ENCODE peak calls at places on chromosomes 7 and 10, in seven cellular contexts. One of them, this sample, is unnamed.

GRCh38 chr7:46386428-46387399 is 465.6 kb upstream of the IGFBP3 start:
- DNase-seq in A549: peak; percentile 53
- DNase-seq in CD8-positive, alpha-beta memory T cell: no peak
- DNase-seq in OCI-LY7: no peak
- DNase-seq in colonic mucosa: no peak
- DNase-seq in mesenchymal stem cell: peak; percentile 13
- DNase-seq in cardiac muscle cell: peak; percentile 32
- DNase-seq in this sample: no peak

GRCh38 chr7:157652954-157653826 is 316.4 kb downstream of the DNAJB6 start:
- DNase-seq in A549: no peak
- DNase-seq in CD8-positive, alpha-beta memory T cell: no peak
- DNase-seq in OCI-LY7: no peak
- DNase-seq in colonic mucosa: no peak
- DNase-seq in mesenchymal stem cell: no peak
- DNase-seq in cardiac muscle cell: no peak
- DNase-seq in this sample: no peak

GRCh38 chr7:98133181-98133580 is 26.5 kb downstream of the LMTK2 start:
- DNase-seq in A549: no peak
- DNase-seq in CD8-positive, alpha-beta memory T cell: peak; percentile 52
- DNase-seq in OCI-LY7: peak; percentile 67
- DNase-seq in colonic mucosa: peak; percentile 29
- DNase-seq in mesenchymal stem cell: peak; percentile 16
- DNase-seq in cardiac muscle cell: no peak
- DNase-seq in this sample: no peak

GRCh38 chr7:13017881-13018280 is 330.4 kb downstream of the ARL4A start:
- DNase-seq in A549: peak; percentile 54
- DNase-seq in CD8-positive, alpha-beta memory T cell: no peak
- DNase-seq in OCI-LY7: no peak
- DNase-seq in colonic mucosa: no peak
- DNase-seq in mesenchymal stem cell: no peak
- DNase-seq in cardiac muscle cell: no peak
- DNase-seq in this sample: no peak

GRCh38 chr7:107948645-107949442 is 54.1 kb downstream of the LAMB1 start:
- DNase-seq in A549: peak; percentile 76
- DNase-seq in CD8-positive, alpha-beta memory T cell: no peak
- DNase-seq in OCI-LY7: no peak
- DNase-seq in colonic mucosa: no peak
- DNase-seq in mesenchymal stem cell: peak; percentile 78
- DNase-seq in cardiac muscle cell: no peak
- DNase-seq in this sample: no peak

GRCh38 chr7:114085592-114086490 is 167.0 kb upstream of the PPP1R3A start:
- DNase-seq in A549: peak; percentile 40
- DNase-seq in CD8-positive, alpha-beta memory T cell: peak; percentile 17
- DNase-seq in OCI-LY7: no peak
- DNase-seq in colonic mucosa: peak; percentile 95
- DNase-seq in mesenchymal stem cell: peak; percentile 55
- DNase-seq in cardiac muscle cell: peak; percentile 52
- DNase-seq in this sample: peak; percentile 40

GRCh38 chr10:44696496-44696895 is 214.6 kb upstream of the TMEM72 start:
- DNase-seq in A549: no peak
- DNase-seq in CD8-positive, alpha-beta memory T cell: no peak
- DNase-seq in OCI-LY7: no peak
- DNase-seq in colonic mucosa: no peak
- DNase-seq in mesenchymal stem cell: peak; percentile 12
- DNase-seq in cardiac muscle cell: no peak
- DNase-seq in this sample: no peak

GRCh38 chr7:77409739-77410545 is 6.2 kb downstream of the GSAP start:
- DNase-seq in A549: peak; percentile 83
- DNase-seq in CD8-positive, alpha-beta memory T cell: no peak
- DNase-seq in OCI-LY7: no peak
- DNase-seq in colonic mucosa: no peak
- DNase-seq in mesenchymal stem cell: peak; percentile 81
- DNase-seq in cardiac muscle cell: no peak
- DNase-seq in this sample: no peak

GRCh38 chr7:158377800-158378623 is 209.6 kb downstream of the PTPRN2 start:
- DNase-seq in A549: no peak
- DNase-seq in CD8-positive, alpha-beta memory T cell: no peak
- DNase-seq in OCI-LY7: no peak
- DNase-seq in colonic mucosa: no peak
- DNase-seq in mesenchymal stem cell: no peak
- DNase-seq in cardiac muscle cell: no peak
- DNase-seq in this sample: no peak

GRCh38 chr7:151615058-151615457 is 95.4 kb upstream of the RHEB start:
- DNase-seq in A549: no peak
- DNase-seq in CD8-positive, alpha-beta memory T cell: no peak
- DNase-seq in OCI-LY7: no peak
- DNase-seq in colonic mucosa: no peak
- DNase-seq in mesenchymal stem cell: no peak
- DNase-seq in cardiac muscle cell: no peak
- DNase-seq in this sample: no peak

GRCh38 chr10:92024700-92025099 is 101.1 kb downstream of the BTAF1 start:
- DNase-seq in A549: no peak
- DNase-seq in CD8-positive, alpha-beta memory T cell: no peak
- DNase-seq in OCI-LY7: no peak
- DNase-seq in colonic mucosa: no peak
- DNase-seq in mesenchymal stem cell: no peak
- DNase-seq in cardiac muscle cell: peak; percentile 52
- DNase-seq in this sample: no peak

GRCh38 chr10:83585686-83586085 is 553.6 kb upstream of the GHITM start:
- DNase-seq in A549: no peak
- DNase-seq in CD8-positive, alpha-beta memory T cell: no peak
- DNase-seq in OCI-LY7: no peak
- DNase-seq in colonic mucosa: no peak
- DNase-seq in mesenchymal stem cell: peak; percentile 2
- DNase-seq in cardiac muscle cell: no peak
- DNase-seq in this sample: no peak

GRCh38 chr10:104640339-104641149 is 546 bp upstream of the SORCS3 start:
- DNase-seq in A549: no peak
- DNase-seq in CD8-positive, alpha-beta memory T cell: no peak
- DNase-seq in OCI-LY7: no peak
- DNase-seq in colonic mucosa: no peak
- DNase-seq in mesenchymal stem cell: no peak
- DNase-seq in cardiac muscle cell: peak; percentile 63
- DNase-seq in this sample: no peak

GRCh38 chr7:50303894-50304157 is 690 bp upstream of the IKZF1 start:
- DNase-seq in A549: no peak
- DNase-seq in CD8-positive, alpha-beta memory T cell: no peak
- DNase-seq in OCI-LY7: peak; percentile 61
- DNase-seq in colonic mucosa: no peak
- DNase-seq in mesenchymal stem cell: no peak
- DNase-seq in cardiac muscle cell: no peak
- DNase-seq in this sample: peak; percentile 54

GRCh38 chr7:5282464-5283316 is at the start of gene SLC29A4:
- DNase-seq in A549: peak; percentile 48
- DNase-seq in CD8-positive, alpha-beta memory T cell: no peak
- DNase-seq in OCI-LY7: no peak
- DNase-seq in colonic mucosa: peak; percentile 58
- DNase-seq in mesenchymal stem cell: peak; percentile 35
- DNase-seq in cardiac muscle cell: peak; percentile 61
- DNase-seq in this sample: no peak

GRCh38 chr10:125144693-125145623 is 15.4 kb downstream of the CTBP2 start:
- DNase-seq in A549: peak; percentile 67
- DNase-seq in CD8-positive, alpha-beta memory T cell: no peak
- DNase-seq in OCI-LY7: peak; percentile 21
- DNase-seq in colonic mucosa: no peak
- DNase-seq in mesenchymal stem cell: peak; percentile 61
- DNase-seq in cardiac muscle cell: no peak
- DNase-seq in this sample: no peak

GRCh38 chr10:60235001-60235400 is 154.7 kb downstream of the ANK3 start:
- DNase-seq in A549: no peak
- DNase-seq in CD8-positive, alpha-beta memory T cell: no peak
- DNase-seq in OCI-LY7: no peak
- DNase-seq in colonic mucosa: no peak
- DNase-seq in mesenchymal stem cell: peak; percentile 23
- DNase-seq in cardiac muscle cell: no peak
- DNase-seq in this sample: no peak

GRCh38 chr10:77919713-77920108 is 6.8 kb downstream of the DLG5 start:
- DNase-seq in A549: peak; percentile 71
- DNase-seq in CD8-positive, alpha-beta memory T cell: no peak
- DNase-seq in OCI-LY7: no peak
- DNase-seq in colonic mucosa: no peak
- DNase-seq in mesenchymal stem cell: peak; percentile 84
- DNase-seq in cardiac muscle cell: no peak
- DNase-seq in this sample: no peak

GRCh38 chr7:16933296-16934248 is 51.8 kb upstream of the AGR3 start:
- DNase-seq in A549: no peak
- DNase-seq in CD8-positive, alpha-beta memory T cell: no peak
- DNase-seq in OCI-LY7: no peak
- DNase-seq in colonic mucosa: no peak
- DNase-seq in mesenchymal stem cell: no peak
- DNase-seq in cardiac muscle cell: no peak
- DNase-seq in this sample: peak; percentile 25

GRCh38 chr7:132547806-132548205 is 28.5 kb downstream of the PLXNA4 start:
- DNase-seq in A549: no peak
- DNase-seq in CD8-positive, alpha-beta memory T cell: no peak
- DNase-seq in OCI-LY7: no peak
- DNase-seq in colonic mucosa: no peak
- DNase-seq in mesenchymal stem cell: no peak
- DNase-seq in cardiac muscle cell: no peak
- DNase-seq in this sample: no peak

GRCh38 chr7:150781016-150781415 is 19.1 kb downstream of the TMEM176B start:
- DNase-seq in A549: no peak
- DNase-seq in CD8-positive, alpha-beta memory T cell: no peak
- DNase-seq in OCI-LY7: no peak
- DNase-seq in colonic mucosa: no peak
- DNase-seq in mesenchymal stem cell: peak; percentile 78
- DNase-seq in cardiac muscle cell: no peak
- DNase-seq in this sample: no peak

GRCh38 chr7:120110169-120110568 is 162.8 kb upstream of the KCND2 start:
- DNase-seq in A549: no peak
- DNase-seq in CD8-positive, alpha-beta memory T cell: no peak
- DNase-seq in OCI-LY7: no peak
- DNase-seq in colonic mucosa: no peak
- DNase-seq in mesenchymal stem cell: no peak
- DNase-seq in cardiac muscle cell: no peak
- DNase-seq in this sample: no peak

GRCh38 chr10:1293636-1294440 is 237.7 kb downstream of the WDR37 start:
- DNase-seq in A549: no peak
- DNase-seq in CD8-positive, alpha-beta memory T cell: no peak
- DNase-seq in OCI-LY7: no peak
- DNase-seq in colonic mucosa: no peak
- DNase-seq in mesenchymal stem cell: no peak
- DNase-seq in cardiac muscle cell: no peak
- DNase-seq in this sample: no peak

DNA sequence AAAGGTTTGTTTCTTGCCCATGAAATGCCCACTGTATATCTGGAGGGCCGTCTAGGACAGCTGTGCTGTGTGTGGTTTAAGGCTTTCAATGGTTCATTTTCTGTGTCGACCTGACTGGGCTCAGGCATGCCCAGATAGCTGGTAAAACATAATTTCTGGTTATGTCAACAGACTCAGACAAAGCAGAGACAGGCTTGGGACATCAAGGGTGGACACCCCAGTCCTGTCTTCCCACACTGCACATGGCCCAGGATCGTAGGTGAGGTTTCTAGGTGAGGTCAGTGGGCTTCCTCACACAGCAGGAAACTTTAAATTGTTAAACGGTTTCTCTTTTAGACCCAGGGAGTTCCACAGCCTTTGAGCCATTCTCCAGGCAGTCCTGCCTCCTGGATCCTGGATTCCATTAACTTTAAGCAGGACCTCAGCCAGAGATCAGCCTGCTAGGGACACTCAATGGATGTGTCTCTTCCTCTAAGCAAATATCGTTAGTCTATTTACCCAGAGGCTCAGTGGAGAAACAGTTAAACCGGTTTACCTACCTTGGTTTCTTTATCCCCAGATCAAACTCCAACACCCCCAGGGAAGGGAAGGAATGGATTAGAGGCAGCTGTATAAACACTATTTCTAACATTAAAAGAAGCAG is 66.4 kb downstream of the ST8SIA6 start:
- DNase-seq in A549: no peak
- DNase-seq in CD8-positive, alpha-beta memory T cell: no peak
- DNase-seq in OCI-LY7: no peak
- DNase-seq in colonic mucosa: peak; percentile 34
- DNase-seq in mesenchymal stem cell: no peak
- DNase-seq in cardiac muscle cell: no peak
- DNase-seq in this sample: no peak
- H3K4me3 ChIP-seq in A549: no peak overlapping the region
- H3K4me3 ChIP-seq in CD8-positive, alpha-beta memory T cell: no peak overlapping the region
- H3K4me3 ChIP-seq in OCI-LY7: no peak overlapping the region
- H3K4me3 ChIP-seq in colonic mucosa: no peak overlapping the region
- H3K4me3 ChIP-seq in mesenchymal stem cell: no peak overlapping the region
- H3K4me3 ChIP-seq in cardiac muscle cell: no peak overlapping the region
- H3K4me3 ChIP-seq in this sample: no peak overlapping the region

GRCh38 chr7:155950898-155951553 is 138.8 kb upstream of the SHH start:
- DNase-seq in A549: no peak
- DNase-seq in CD8-positive, alpha-beta memory T cell: no peak
- DNase-seq in OCI-LY7: no peak
- DNase-seq in colonic mucosa: no peak
- DNase-seq in mesenchymal stem cell: no peak
- DNase-seq in cardiac muscle cell: no peak
- DNase-seq in this sample: no peak
- H3K27ac ChIP-seq in A549: peak overlapping the region; percentile 89
- H3K27ac ChIP-seq in CD8-positive, alpha-beta memory T cell: no peak overlapping the region
- H3K27ac ChIP-seq in OCI-LY7: no peak overlapping the region
- H3K27ac ChIP-seq in colonic mucosa: no peak overlapping the region
- H3K27ac ChIP-seq in mesenchymal stem cell: peak overlapping the region; percentile 90
- H3K27ac ChIP-seq in cardiac muscle cell: no peak overlapping the region
- H3K27ac ChIP-seq in this sample: no peak overlapping the region

GRCh38 chr10:130560573-130560972 is 424.4 kb downstream of the GLRX3 start:
- DNase-seq in A549: no peak
- DNase-seq in CD8-positive, alpha-beta memory T cell: no peak
- DNase-seq in OCI-LY7: no peak
- DNase-seq in colonic mucosa: no peak
- DNase-seq in mesenchymal stem cell: no peak
- DNase-seq in cardiac muscle cell: no peak
- DNase-seq in this sample: no peak
- H3K4me3 ChIP-seq in A549: no peak overlapping the region
- H3K4me3 ChIP-seq in CD8-positive, alpha-beta memory T cell: no peak overlapping the region
- H3K4me3 ChIP-seq in OCI-LY7: no peak overlapping the region
- H3K4me3 ChIP-seq in colonic mucosa: no peak overlapping the region
- H3K4me3 ChIP-seq in mesenchymal stem cell: no peak overlapping the region
- H3K4me3 ChIP-seq in cardiac muscle cell: no peak overlapping the region
- H3K4me3 ChIP-seq in this sample: no peak overlapping the region

GRCh38 chr10:34112431-34112830 is 702.7 kb downstream of the PARD3 start:
- DNase-seq in A549: no peak
- DNase-seq in CD8-positive, alpha-beta memory T cell: no peak
- DNase-seq in OCI-LY7: no peak
- DNase-seq in colonic mucosa: no peak
- DNase-seq in mesenchymal stem cell: peak; percentile 13
- DNase-seq in cardiac muscle cell: no peak
- DNase-seq in this sample: no peak

GRCh38 chr10:34116220-34116623 is 698.9 kb downstream of the PARD3 start:
- DNase-seq in A549: no peak
- DNase-seq in CD8-positive, alpha-beta memory T cell: no peak
- DNase-seq in OCI-LY7: no peak
- DNase-seq in colonic mucosa: no peak
- DNase-seq in mesenchymal stem cell: peak; percentile 81
- DNase-seq in cardiac muscle cell: peak; percentile 52
- DNase-seq in this sample: no peak

GRCh38 chr10:34111179-34111578 is 703.9 kb downstream of the PARD3 start:
- DNase-seq in A549: no peak
- DNase-seq in CD8-positive, alpha-beta memory T cell: no peak
- DNase-seq in OCI-LY7: no peak
- DNase-seq in colonic mucosa: no peak
- DNase-seq in mesenchymal stem cell: no peak
- DNase-seq in cardiac muscle cell: no peak
- DNase-seq in this sample: no peak

GRCh38 chr10:34114914-34115313 is 700.2 kb downstream of the PARD3 start:
- DNase-seq in A549: no peak
- DNase-seq in CD8-positive, alpha-beta memory T cell: no peak
- DNase-seq in OCI-LY7: no peak
- DNase-seq in colonic mucosa: no peak
- DNase-seq in mesenchymal stem cell: no peak
- DNase-seq in cardiac muscle cell: no peak
- DNase-seq in this sample: no peak

GRCh38 chr10:34113504-34114225 is 701.4 kb downstream of the PARD3 start:
- DNase-seq in A549: no peak
- DNase-seq in CD8-positive, alpha-beta memory T cell: no peak
- DNase-seq in OCI-LY7: no peak
- DNase-seq in colonic mucosa: no peak
- DNase-seq in mesenchymal stem cell: no peak
- DNase-seq in cardiac muscle cell: no peak
- DNase-seq in this sample: no peak
- H3K27ac ChIP-seq in A549: no peak overlapping the region
- H3K27ac ChIP-seq in CD8-positive, alpha-beta memory T cell: no peak overlapping the region
- H3K27ac ChIP-seq in OCI-LY7: no peak overlapping the region
- H3K27ac ChIP-seq in colonic mucosa: no peak overlapping the region
- H3K27ac ChIP-seq in mesenchymal stem cell: no peak overlapping the region
- H3K27ac ChIP-seq in cardiac muscle cell: no peak overlapping the region
- H3K27ac ChIP-seq in this sample: no peak overlapping the region